ENCODE peak calls at places on chromosomes 4 and X, in nine cellular contexts. A is stimulated activated CD4-positive, alpha-beta T cell treated with anti-CD3 and anti-CD28 coated beads, Interleukin-15, amount 100 ng/mL, for 1 hour; E is T1000; M is small intestine; Q is naive thymus-derived CD8-positive, alpha-beta T cell; V is NCI-H774; O is occipital lobe; C is lower leg skin; P is NCI-H69. D is an unnamed sample.

GRCh38 chr4:138982754-138983153 is 32.8 kb upstream of the NOCT start:
- DNase-seq in A (no peak), E (no peak), M (no peak), Q (no peak), V (no peak), O (no peak), C (no peak), P (no peak), D (no peak)

GRCh38 chrX:3271485-3272186 is 74.8 kb downstream of the MXRA5 start:
- DNase-seq in A (no peak), E (peak; percentile 6), M (no peak), Q (no peak), V (no peak), O (no peak), C (no peak), P (no peak), D (no peak)

GRCh38 chr4:108903464-108904221 is 140.8 kb upstream of the ETNPPL start:
- DNase-seq in A (no peak), E (no peak), M (no peak), Q (no peak), V (no peak), O (no peak), C (no peak), P (no peak), D (no peak)

GRCh38 chrX:97215166-97215565 is 331.5 kb downstream of the RPA4 start:
- DNase-seq in A (no peak), E (no peak), M (no peak), Q (no peak), V (no peak), O (no peak), C (no peak), P (no peak), D (no peak)

GRCh38 chr4:129146639-129147038 is 50.7 kb downstream of the C4orf33 start:
- DNase-seq in A (no peak), E (no peak), M (no peak), Q (no peak), V (no peak), O (no peak), C (no peak), P (peak; percentile 14), D (no peak)

GRCh38 chrX:110944323-110944761 is 148.7 kb upstream of the CHRDL1 start:
- DNase-seq in A (no peak), E (no peak), M (no peak), Q (no peak), V (no peak), O (no peak), C (no peak), P (peak; percentile 74), D (no peak)

GRCh38 chr4:110681381-110681780 is 58.5 kb upstream of the PITX2 start:
- DNase-seq in A (no peak), E (no peak), M (no peak), Q (no peak), V (no peak), O (no peak), C (no peak), P (peak; percentile 43), D (no peak)

GRCh38 chr4:93199492-93199891 is 629.1 kb upstream of the ATOH1 start:
- DNase-seq in A (no peak), E (no peak), M (peak; percentile 53), Q (no peak), V (peak; percentile 20), O (no peak), C (no peak), P (peak; percentile 94), D (peak; percentile 51)

GRCh38 chrX:13101439-13102139 is 57.2 kb upstream of the FAM9C start:
- DNase-seq in A (no peak), E (no peak), M (peak; percentile 93), Q (no peak), V (no peak), O (no peak), C (peak; percentile 76), P (peak; percentile 86), D (no peak)

GRCh38 chr4:968621-969394 is 4.6 kb downstream of the DGKQ start:
- DNase-seq in A (no peak), E (no peak), M (no peak), Q (no peak), V (no peak), O (no peak), C (no peak), P (peak; percentile 52), D (no peak)

GRCh38 chr4:181330654-181331595 is 912.3 kb upstream of the TENM3 start:
- DNase-seq in A (no peak), E (no peak), M (no peak), Q (no peak), V (no peak), O (no peak), C (no peak), P (peak; percentile 62), D (no peak)

D was measured in WERI-Rb-1.